ENCODE peak calls at places on chromosome 1, in eight cellular contexts. A is cardiac muscle cell; R is SK-N-SH; C is neural progenitor cell; P is CD8-positive, alpha-beta T cell; J is coronary artery; Z is endothelial cell of umbilical vein; V is IMR-90. D is an unnamed sample.

GRCh38 chr1:227320476-227320875 is 2.2 kb upstream of the CDC42BPA start:
- DNase-seq in A (no peak), R (no peak), C (peak), P (no peak), J (no peak), Z (no peak), V (no peak), D (no peak)

GRCh38 chr1:116763116-116763786 is 9.0 kb downstream of the CD2 start:
- DNase-seq in A (peak), R (no peak), C (no peak), P (no peak), J (no peak), Z (no peak), V (no peak), D (no peak)

GRCh38 chr1:3219005-3219724 is 150.2 kb downstream of the PRDM16 start:
- DNase-seq in A (peak), R (peak), C (peak), P (no peak), J (no peak), Z (no peak), V (no peak), D (no peak)

GRCh38 chr1:209150114-209150513 is 433.4 kb upstream of the CAMK1G start:
- DNase-seq in A (peak), R (no peak), C (peak), P (no peak), J (no peak), Z (peak), V (peak), D (no peak)

GRCh38 chr1:116020668-116021272 is 44.5 kb downstream of the SLC22A15 start:
- DNase-seq in A (peak), R (peak), C (peak), P (peak), J (no peak), Z (peak), V (peak), D (no peak)

GRCh38 chr1:232974971-232975370 is 24.6 kb downstream of the NTPCR start:
- DNase-seq in A (peak), R (no peak), C (no peak), P (no peak), J (no peak), Z (peak), V (peak), D (no peak)

GRCh38 chr1:226496616-226497015 is 51.9 kb upstream of the STUM start:
- DNase-seq in A (no peak), R (no peak), C (peak), P (no peak), J (peak), Z (no peak), V (no peak), D (no peak)

GRCh38 chr1:32992489-32993214 is 28.0 kb upstream of the RNF19B start:
- DNase-seq in A (peak), R (no peak), C (peak), P (no peak), J (peak), Z (peak), V (peak), D (no peak)

GRCh38 chr1:22711591-22712501 is 1.2 kb downstream of the EPHB2 start:
- DNase-seq in A (peak), R (peak), C (peak), P (no peak), J (no peak), Z (peak), V (peak), D (peak)

GRCh38 chr1:175376194-175376593 is 183.6 kb upstream of the KIAA0040 start:
- DNase-seq in A (peak), R (peak), C (peak), P (no peak), J (no peak), Z (peak), V (no peak), D (no peak)

GRCh38 chr1:22450421-22451021 is 1.1 kb upstream of the ZBTB40 start:
- DNase-seq in A (no peak), R (no peak), C (no peak), P (no peak), J (no peak), Z (no peak), V (no peak), D (no peak)

GRCh38 chr1:46643368-46643775 is 24.8 kb downstream of the ATPAF1 start:
- DNase-seq in A (peak), R (no peak), C (no peak), P (no peak), J (no peak), Z (peak), V (peak), D (no peak)

GRCh38 chr1:61332196-61332753 is 249.9 kb downstream of the NFIA start:
- DNase-seq in A (peak), R (no peak), C (no peak), P (no peak), J (no peak), Z (peak), V (no peak), D (no peak)

GRCh38 chr1:94678187-94678863 is 136.8 kb upstream of the F3 start:
- DNase-seq in A (no peak), R (no peak), C (no peak), P (no peak), J (no peak), Z (no peak), V (no peak), D (no peak)

GRCh38 chr1:115475901-115476300 is 137.9 kb upstream of the NGF start:
- DNase-seq in A (no peak), R (no peak), C (no peak), P (no peak), J (no peak), Z (no peak), V (no peak), D (no peak)

GRCh38 chr1:178928041-178928440 is 57.2 kb upstream of the ANGPTL1 start:
- DNase-seq in A (no peak), R (no peak), C (no peak), P (no peak), J (no peak), Z (no peak), V (no peak), D (no peak)

GRCh38 chr1:110123224-110123623 is 11.0 kb downstream of the UBL4B start:
- DNase-seq in A (no peak), R (no peak), C (no peak), P (no peak), J (no peak), Z (no peak), V (peak), D (no peak)

GRCh38 chr1:152866321-152866720 is 6.5 kb downstream of the LCE7A start:
- DNase-seq in A (no peak), R (no peak), C (no peak), P (no peak), J (no peak), Z (no peak), V (no peak), D (no peak)

DNA sequence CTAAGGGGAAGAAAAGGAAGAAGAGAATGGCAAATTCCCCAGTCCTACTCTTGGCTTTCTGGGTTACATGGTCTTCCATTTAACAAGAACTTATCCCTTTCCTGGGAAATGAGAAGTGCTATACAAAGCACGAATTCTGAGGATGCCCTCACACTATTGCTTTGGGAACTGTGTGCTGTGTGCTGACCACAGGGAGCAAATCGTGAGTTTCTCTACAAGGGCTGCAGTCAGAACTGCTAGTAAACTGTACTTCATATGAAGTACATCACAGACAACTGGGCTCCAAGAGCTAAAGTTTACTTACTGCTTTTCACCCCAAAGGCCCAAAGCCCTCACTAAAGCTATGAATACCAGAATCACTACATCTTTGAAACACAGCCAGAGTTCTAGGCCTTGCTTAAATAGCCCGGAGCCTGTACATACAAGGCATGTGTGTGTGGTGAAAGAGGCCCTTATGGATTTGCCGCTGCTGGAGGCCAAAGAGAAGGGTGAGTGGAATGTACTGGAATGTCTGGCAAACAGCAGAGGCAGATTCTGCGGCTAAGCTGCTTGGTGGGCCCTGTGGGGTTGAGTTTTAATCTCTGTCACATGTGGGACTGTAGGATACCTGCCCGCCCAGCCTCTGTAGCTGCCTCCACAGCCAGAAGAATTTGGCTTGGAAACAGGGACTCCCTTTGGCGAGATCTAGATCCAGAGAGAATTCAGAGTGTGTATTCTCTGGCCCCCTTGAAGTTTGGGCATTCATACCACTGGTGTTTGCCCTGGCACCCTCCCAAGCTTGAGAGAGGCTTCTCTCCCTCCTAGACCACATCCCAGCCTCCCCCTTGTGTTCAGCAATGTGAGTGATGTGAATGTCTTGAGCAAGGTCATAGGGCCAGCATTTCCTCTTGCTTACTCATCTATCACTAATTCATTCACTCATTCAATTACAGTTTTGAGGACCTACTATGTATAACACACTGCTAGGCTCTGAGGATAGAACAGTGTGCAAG is 21.9 kb upstream of the TRIM67 start:
- DNase-seq in A (peak), R (no peak), C (no peak), P (no peak), J (no peak), Z (no peak), V (peak), D (no peak)
- TF ChIP-seq CTCF in A (peak), R (no peak), C (no peak), P (no peak), J (no peak), Z (no peak), V (no peak), D (no peak)

GRCh38 chr1:101820080-101820479 is 176.6 kb downstream of the OLFM3 start:
- DNase-seq in A (peak), R (peak), C (peak), P (no peak), J (no peak), Z (peak), V (peak), D (no peak)
- TF ChIP-seq CTCF in A (peak), R (peak), C (peak), P (no peak), J (no peak), Z (no peak), V (peak), D (no peak)

DNA sequence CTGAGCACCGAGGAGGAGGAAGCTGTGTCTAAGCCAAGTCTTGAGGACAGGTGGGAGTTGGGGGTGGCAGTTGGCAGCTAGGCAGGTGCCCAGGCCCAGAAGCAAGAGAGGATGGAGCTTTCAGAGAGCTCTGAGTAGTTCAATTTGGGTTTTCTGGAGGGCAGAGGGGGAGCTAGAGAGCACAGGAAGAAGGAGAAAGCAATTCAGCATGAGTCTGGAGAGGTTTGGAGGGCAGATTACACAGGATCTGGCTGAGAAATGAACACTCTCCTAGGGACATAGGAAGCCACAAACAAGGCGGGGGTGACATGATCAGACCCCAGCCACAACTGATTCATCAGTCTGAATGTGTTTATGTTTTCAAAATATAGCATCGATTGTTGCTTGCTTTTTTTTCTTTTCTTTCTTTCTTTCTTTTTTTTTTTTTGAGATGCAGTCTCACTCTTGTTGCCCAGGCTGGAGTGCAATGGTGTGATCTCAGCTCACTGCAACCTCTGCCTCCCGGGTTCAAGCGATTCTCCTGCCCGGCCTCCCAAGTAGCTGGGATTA is 23.8 kb downstream of the PTPRF start:
- DNase-seq in A (peak), R (peak), C (peak), P (no peak), J (no peak), Z (no peak), V (peak), D (no peak)
- TF ChIP-seq CTCF in A (peak), R (peak), C (peak), P (peak), J (no peak), Z (peak), V (peak), D (no peak)

DNA sequence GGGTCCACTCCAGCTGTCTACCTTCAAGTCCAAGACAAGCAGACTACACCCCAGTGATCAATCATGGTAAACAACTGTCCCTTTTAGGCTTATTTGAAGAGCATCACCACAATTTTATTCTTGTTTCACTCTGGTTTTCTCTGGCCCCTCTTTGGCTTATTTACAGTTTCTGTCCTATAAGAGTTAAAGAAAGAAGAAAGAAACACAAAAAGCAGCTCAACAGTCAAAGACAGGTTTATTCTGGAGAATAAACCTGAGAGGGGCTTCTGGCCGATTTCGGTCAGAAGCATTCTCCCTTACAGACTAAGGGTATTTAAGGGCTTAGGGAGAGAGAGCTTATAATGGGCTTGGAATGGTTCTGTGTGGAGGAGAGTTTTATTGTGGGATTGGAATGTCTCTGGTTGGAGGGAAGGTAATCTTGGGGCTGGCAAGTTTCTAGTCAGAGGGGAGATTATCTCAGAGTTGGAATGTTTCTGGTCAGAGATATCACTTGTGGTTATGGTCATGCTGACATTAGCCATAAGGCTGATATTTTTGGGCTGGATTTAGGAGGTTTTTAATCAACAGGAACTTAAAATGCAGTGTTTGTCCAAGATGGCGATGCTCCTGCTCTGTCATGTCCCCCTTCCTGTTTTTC is 161.0 kb downstream of the URB2 start:
- DNase-seq in A (peak), R (no peak), C (no peak), P (no peak), J (no peak), Z (no peak), V (no peak), D (no peak)
- TF ChIP-seq CTCF in A (no peak), R (no peak), C (no peak), P (no peak), J (no peak), Z (no peak), V (no peak), D (no peak)

GRCh38 chr1:170765279-170765678 is 101.3 kb downstream of the PRRX1 start:
- DNase-seq in A (no peak), R (no peak), C (no peak), P (no peak), J (no peak), Z (no peak), V (no peak), D (no peak)

GRCh38 chr1:170770254-170770653 is 106.3 kb downstream of the PRRX1 start:
- DNase-seq in A (no peak), R (no peak), C (no peak), P (no peak), J (no peak), Z (no peak), V (no peak), D (no peak)

GRCh38 chr1:170768929-170769328 is 105.0 kb downstream of the PRRX1 start:
- DNase-seq in A (no peak), R (no peak), C (peak), P (no peak), J (no peak), Z (no peak), V (peak), D (no peak)

GRCh38 chr1:170765712-170766330 is 101.9 kb downstream of the PRRX1 start:
- DNase-seq in A (peak), R (no peak), C (peak), P (no peak), J (no peak), Z (peak), V (peak), D (no peak)
- TF ChIP-seq CTCF in A (peak), R (peak), C (peak), P (no peak), J (peak), Z (peak), V (peak), D (peak)

GRCh38 chr1:15364740-15365139 is 44.9 kb upstream of the EFHD2 start:
- DNase-seq in A (no peak), R (no peak), C (peak), P (no peak), J (no peak), Z (no peak), V (no peak), D (no peak)
- TF ChIP-seq CTCF in A (no peak), R (no peak), C (no peak), P (no peak), J (no peak), Z (no peak), V (no peak), D (no peak)

DNA sequence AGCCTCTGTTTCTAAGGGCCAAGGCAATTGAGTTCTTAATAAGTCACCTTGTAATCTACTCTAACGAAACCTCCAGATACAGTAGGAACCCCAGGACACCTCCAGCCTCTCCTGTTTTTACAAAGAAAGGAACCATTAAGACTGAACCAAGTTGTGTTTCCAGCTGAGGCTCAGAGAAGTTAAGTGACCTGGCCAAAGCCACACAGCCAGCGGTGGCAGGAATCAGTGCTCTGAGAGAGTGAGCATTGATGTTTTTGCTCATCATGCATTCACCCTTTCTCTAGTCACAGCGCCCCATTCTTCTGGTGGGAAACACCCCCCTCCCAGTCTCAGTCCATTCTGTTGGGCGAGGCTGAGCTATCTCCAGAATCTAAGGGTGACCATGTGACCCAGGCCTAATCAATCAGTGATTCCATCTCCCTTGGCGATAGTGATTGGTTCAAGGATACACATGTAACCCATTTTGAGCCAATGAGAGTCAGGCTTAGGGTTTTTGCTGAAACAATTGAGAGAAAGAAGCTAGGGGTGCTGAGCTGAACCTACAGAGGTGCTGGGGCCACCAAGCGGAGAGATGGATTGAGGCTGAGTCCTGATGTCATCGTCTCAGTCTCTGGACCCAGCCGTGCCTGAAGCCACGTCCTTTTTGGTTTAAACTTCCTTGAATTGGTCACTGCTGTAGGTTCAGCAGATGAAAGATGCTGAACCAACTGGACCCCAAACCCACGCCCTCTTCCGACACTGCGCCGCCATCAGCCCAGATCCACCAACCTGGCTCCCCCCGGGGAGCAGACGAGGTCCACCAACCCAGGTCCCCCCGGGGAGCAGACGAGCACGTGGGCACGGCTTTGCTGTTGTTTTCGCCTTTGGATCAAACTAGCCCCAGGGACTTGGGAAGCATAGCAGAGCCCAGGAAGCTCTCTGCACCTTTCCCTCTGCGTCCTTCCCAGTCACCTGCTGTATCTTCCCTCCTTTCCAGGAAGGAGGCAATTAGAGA is 28.0 kb upstream of the RERE start:
- DNase-seq in A (no peak), R (no peak), C (no peak), P (no peak), J (no peak), Z (no peak), V (no peak), D (no peak)
- TF ChIP-seq CTCF in A (no peak), R (no peak), C (no peak), P (no peak), J (no peak), Z (no peak), V (no peak), D (no peak)

DNA sequence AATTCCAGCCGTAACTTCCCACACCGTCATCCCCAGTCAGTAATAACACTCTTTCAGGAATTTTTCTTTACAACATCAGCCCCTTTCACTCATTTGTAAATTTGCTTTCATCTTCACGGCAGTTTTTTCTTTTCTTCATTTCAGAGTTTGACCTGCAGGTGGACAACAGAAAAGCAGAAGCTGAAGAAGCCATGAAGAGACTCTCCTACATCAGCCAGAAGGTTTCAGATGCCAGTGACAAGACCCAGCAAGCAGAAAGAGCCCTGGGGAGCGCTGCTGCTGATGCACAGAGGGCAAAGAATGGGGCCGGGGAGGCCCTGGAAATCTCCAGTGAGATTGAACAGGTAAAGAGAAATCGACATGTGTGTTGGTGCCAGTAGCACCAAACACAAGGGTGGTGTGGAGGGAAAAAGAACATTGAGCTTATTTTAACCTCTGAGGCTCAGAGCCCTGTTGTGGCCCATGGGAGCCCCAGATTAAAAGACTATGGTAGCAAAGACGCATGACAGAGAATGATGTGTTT is 53.2 kb downstream of the LAMC2 start:
- DNase-seq in A (no peak), R (no peak), C (no peak), P (no peak), J (no peak), Z (no peak), V (no peak), D (no peak)
- TF ChIP-seq CTCF in A (no peak), R (no peak), C (peak), P (no peak), J (no peak), Z (no peak), V (no peak), D (no peak)